ENCODE peak calls at places on chromosomes 12 and 14, in nine cellular contexts. L is adipocyte, I is endothelial cell of umbilical vein, U is PC-3, P is H9, O is IMR-90, R is NT2/D1, T is HCT116, Y is endodermal cell. X is an unnamed sample.

GRCh38 chr14:54173782-54174181 is 217.2 kb upstream of the BMP4 start:
- DNase-seq in L (peak), I (peak), U (peak), P (no peak), O (peak), R (no peak), T (no peak), Y (no peak), X (no peak)

GRCh38 chr12:53324113-53324778 is 2.8 kb upstream of the AAAS start:
- DNase-seq in L (no peak), I (no peak), U (no peak), P (peak), O (no peak), R (no peak), T (no peak), Y (peak), X (no peak)

GRCh38 chr14:56580317-56580711 is 716 bp downstream of the TMEM260 start:
- DNase-seq in L (no peak), I (no peak), U (peak), P (no peak), O (no peak), R (no peak), T (no peak), Y (no peak), X (no peak)

GRCh38 chr14:61357118-61357517 is 35.7 kb downstream of the PRKCH start:
- DNase-seq in L (no peak), I (no peak), U (no peak), P (no peak), O (no peak), R (no peak), T (no peak), Y (no peak), X (no peak)

GRCh38 chr14:89473979-89474378 is 56.9 kb upstream of the FOXN3 start:
- DNase-seq in L (no peak), I (no peak), U (peak), P (no peak), O (peak), R (no peak), T (no peak), Y (no peak), X (no peak)

GRCh38 chr12:94435511-94435927 is 24.1 kb downstream of the CEP83 start:
- DNase-seq in L (no peak), I (no peak), U (no peak), P (peak), O (no peak), R (no peak), T (no peak), Y (peak), X (no peak)

GRCh38 chr12:46718495-46718894 is 107.3 kb downstream of the SLC38A4 start:
- DNase-seq in L (no peak), I (no peak), U (no peak), P (no peak), O (no peak), R (no peak), T (no peak), Y (no peak), X (no peak)

GRCh38 chr14:94045563-94046345 is 19.6 kb downstream of the OTUB2 start:
- DNase-seq in L (no peak), I (no peak), U (no peak), P (peak), O (no peak), R (no peak), T (no peak), Y (peak), X (no peak)

GRCh38 chr14:68295316-68295816 is 475.8 kb downstream of the RAD51B start:
- DNase-seq in L (no peak), I (no peak), U (no peak), P (peak), O (no peak), R (no peak), T (peak), Y (peak), X (no peak)

GRCh38 chr12:6538420-6539275 is 4.3 kb downstream of the GAPDH start:
- DNase-seq in L (peak), I (no peak), U (peak), P (peak), O (peak), R (no peak), T (no peak), Y (peak), X (no peak)

GRCh38 chr12:107564946-107565345 is 120.7 kb upstream of the PWP1 start:
- DNase-seq in L (peak), I (no peak), U (peak), P (peak), O (peak), R (peak), T (peak), Y (peak), X (no peak)

GRCh38 chr14:74275265-74275841 is 27.4 kb downstream of the ABCD4 start:
- DNase-seq in L (peak), I (no peak), U (peak), P (no peak), O (peak), R (no peak), T (peak), Y (no peak), X (no peak)

GRCh38 chr12:79522657-79523386 is 167.9 kb downstream of the PAWR start:
- DNase-seq in L (no peak), I (no peak), U (no peak), P (no peak), O (no peak), R (no peak), T (no peak), Y (no peak), X (no peak)

GRCh38 chr12:79525357-79525756 is 165.4 kb downstream of the PAWR start:
- DNase-seq in L (no peak), I (no peak), U (no peak), P (no peak), O (no peak), R (no peak), T (no peak), Y (no peak), X (no peak)

GRCh38 chr12:79524507-79525148 is 166.1 kb downstream of the PAWR start:
- DNase-seq in L (no peak), I (peak), U (no peak), P (no peak), O (no peak), R (no peak), T (no peak), Y (no peak), X (no peak)

GRCh38 chr12:79521576-79521975 is 169.2 kb downstream of the PAWR start:
- DNase-seq in L (no peak), I (no peak), U (no peak), P (no peak), O (no peak), R (no peak), T (no peak), Y (no peak), X (no peak)

DNA sequence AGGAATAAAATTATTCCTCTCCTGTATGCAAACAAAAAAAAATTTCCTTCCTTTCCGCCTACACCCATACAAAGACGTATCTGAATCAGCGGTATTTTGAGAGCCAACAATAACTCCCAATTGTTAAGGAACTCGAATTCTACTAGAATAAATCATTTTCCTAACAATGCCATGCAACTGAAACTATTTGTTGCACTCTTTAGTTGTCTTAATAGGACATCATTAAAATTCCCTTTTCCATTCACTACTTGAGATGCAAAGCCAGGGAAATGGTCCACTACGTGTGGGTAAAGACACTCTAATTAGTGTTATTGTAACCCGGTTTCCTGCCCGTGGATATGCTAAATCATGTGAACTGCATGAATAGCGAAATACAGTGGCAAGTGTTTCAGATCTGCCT is 168.5 kb downstream of the PAWR start:
- DNase-seq in L (no peak), I (peak), U (no peak), P (no peak), O (no peak), R (no peak), T (no peak), Y (no peak), X (no peak)
- H3K9ac ChIP-seq in L (no peak), I (peak), U (no peak), P (no peak), O (no peak), R (no peak), T (no peak), Y (no peak), X (no peak)

GRCh38 chr14:20781805-20782204 is 737 bp downstream of the RNASE6 start:
- DNase-seq in L (no peak), I (peak), U (no peak), P (no peak), O (no peak), R (no peak), T (no peak), Y (peak), X (no peak)

GRCh38 chr14:20787025-20787424 is 6.0 kb downstream of the RNASE6 start:
- DNase-seq in L (no peak), I (no peak), U (no peak), P (no peak), O (no peak), R (no peak), T (no peak), Y (no peak), X (no peak)

GRCh38 chr14:20782280-20782890 is 1.3 kb downstream of the RNASE6 start:
- DNase-seq in L (no peak), I (peak), U (peak), P (no peak), O (no peak), R (no peak), T (no peak), Y (no peak), X (no peak)
- H3K9ac ChIP-seq in L (no peak), I (peak), U (no peak), P (no peak), O (no peak), R (no peak), T (no peak), Y (no peak), X (no peak)

DNA sequence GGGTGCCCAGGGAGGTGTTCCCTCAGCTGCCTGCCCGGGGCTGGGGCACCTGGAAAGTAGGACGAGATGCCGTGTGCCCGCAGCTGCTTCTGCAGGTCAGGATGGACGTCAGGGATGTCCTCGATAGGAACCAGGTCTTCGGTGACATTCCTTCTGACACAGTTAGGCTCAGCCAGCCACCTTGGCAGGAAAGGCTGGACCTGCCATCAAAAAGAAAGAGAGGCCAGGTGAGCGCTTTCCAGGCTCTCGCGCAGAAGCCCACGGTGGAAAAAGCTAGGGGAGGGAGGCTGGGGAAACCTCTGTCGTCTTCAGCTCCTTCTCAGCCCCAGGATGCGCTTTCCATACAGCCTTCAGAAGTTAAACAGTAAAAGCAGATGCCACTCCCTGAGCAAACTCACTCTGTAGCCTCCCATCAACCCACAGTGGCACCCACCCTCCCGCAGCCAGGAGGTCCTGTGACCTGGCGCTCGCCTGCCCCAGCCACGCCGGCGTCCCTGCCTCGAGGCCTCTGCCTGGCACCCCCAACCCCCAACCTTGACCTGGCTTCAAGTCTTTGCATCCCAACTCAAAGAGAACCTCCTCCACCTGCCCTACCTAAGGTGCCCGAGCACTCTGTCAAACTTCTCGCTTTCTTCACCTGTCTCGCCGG is 1.3 kb downstream of the DDX51 start:
- DNase-seq in L (no peak), I (no peak), U (no peak), P (no peak), O (no peak), R (no peak), T (no peak), Y (peak), X (no peak)
- H3K9ac ChIP-seq in L (peak), I (no peak), U (peak), P (peak), O (peak), R (peak), T (peak), Y (peak), X (no peak)

DNA sequence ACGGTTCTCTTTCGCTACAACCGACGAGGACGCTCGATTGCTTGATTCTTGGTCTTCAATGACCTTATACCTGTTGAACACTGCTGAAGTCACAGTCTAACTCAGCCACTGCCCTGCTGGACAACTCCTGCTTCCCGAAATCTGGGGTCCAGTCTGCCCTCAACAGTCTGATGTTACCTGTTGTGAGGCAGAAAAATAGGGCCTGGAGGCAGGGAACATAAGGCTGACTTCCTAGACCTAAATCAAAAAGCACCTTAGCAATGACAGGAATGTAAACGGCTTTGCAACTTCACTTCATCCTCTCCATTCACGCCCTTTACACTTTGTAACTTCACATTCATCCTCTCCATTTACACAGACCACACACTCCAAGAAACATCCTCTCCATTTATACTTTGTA is 597 bp upstream of the GLTP start:
- DNase-seq in L (no peak), I (peak), U (peak), P (no peak), O (no peak), R (peak), T (no peak), Y (no peak), X (no peak)
- H3K9ac ChIP-seq in L (peak), I (peak), U (peak), P (peak), O (peak), R (peak), T (peak), Y (no peak), X (peak)

DNA sequence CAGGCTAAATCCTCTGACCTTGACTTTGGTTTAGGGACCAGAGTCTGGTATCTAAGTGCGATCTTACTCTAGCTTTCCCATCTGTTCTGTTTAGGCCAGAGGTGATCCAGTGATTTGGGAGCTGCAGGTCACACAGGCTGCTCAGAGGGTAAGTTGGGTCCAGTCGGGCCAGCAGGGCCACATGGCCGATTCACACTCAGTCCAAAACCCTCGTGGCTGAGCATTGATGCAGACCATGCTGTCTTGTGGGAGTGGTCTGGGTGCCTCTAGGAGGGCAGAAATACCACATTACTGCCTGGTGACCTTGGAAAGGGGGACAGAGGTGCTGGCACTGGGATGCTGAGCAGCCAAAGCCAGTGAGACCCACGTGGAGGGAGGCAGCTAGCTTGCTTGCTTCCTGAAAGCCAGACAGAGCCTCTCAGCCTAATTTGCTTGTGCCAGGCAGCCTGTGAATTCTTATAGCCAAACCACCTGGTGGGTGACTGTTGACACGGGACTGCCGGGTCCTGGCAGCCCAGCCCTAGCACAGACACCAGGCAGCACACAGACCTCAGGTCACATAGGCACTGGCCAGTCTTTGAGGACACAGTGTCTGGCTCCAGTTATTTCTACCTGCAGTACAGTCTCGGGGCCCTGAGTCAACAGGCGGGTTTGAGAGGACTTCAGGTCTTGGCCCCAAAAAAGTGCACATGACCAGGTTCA is 31.7 kb downstream of the ESRRB start:
- DNase-seq in L (no peak), I (no peak), U (no peak), P (no peak), O (no peak), R (no peak), T (no peak), Y (no peak), X (no peak)
- H3K9ac ChIP-seq in L (no peak), I (no peak), U (no peak), P (no peak), O (no peak), R (no peak), T (no peak), Y (no peak), X (no peak)

GRCh38 chr14:67187210-67187609 is 2.0 kb upstream of the GARIN2 start:
- DNase-seq in L (peak), I (peak), U (peak), P (no peak), O (peak), R (peak), T (peak), Y (no peak), X (no peak)

GRCh38 chr14:67186789-67187188 is 2.5 kb upstream of the GARIN2 start:
- DNase-seq in L (no peak), I (no peak), U (peak), P (no peak), O (peak), R (no peak), T (peak), Y (no peak), X (no peak)

GRCh38 chr14:67187826-67188225 is 1.4 kb upstream of the GARIN2 start:
- DNase-seq in L (peak), I (no peak), U (peak), P (no peak), O (peak), R (no peak), T (peak), Y (no peak), X (no peak)

GRCh38 chr14:67188326-67188725 is 914 bp upstream of the GARIN2 start:
- DNase-seq in L (no peak), I (no peak), U (peak), P (no peak), O (no peak), R (no peak), T (no peak), Y (no peak), X (no peak)

DNA sequence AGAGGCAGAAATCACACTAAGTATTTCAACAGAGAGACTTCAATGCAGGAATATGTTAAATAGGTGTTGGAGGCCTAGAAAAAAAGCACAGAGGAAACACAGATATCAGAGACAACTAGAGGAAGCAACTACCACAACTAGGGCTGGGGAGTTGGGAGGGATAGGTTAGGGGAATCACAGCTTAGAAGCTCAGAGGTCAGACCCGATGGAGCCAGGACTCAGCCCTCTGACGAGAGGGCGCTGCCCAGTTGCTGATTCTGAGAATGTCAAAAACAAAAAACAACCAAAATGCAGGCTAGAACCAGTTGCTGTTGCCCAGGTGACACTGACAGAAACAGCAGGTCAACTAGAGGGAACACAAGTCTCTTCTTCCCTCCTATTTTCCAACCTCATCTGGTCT is 2.9 kb upstream of the GARIN2 start:
- DNase-seq in L (no peak), I (no peak), U (no peak), P (no peak), O (no peak), R (no peak), T (no peak), Y (no peak), X (no peak)
- H3K9ac ChIP-seq in L (no peak), I (no peak), U (peak), P (no peak), O (no peak), R (no peak), T (peak), Y (no peak), X (no peak)

GRCh38 chr12:75853621-75854020 is 178.0 kb downstream of the PHLDA1 start:
- DNase-seq in L (no peak), I (no peak), U (no peak), P (no peak), O (no peak), R (no peak), T (no peak), Y (no peak), X (no peak)
- H3K9ac ChIP-seq in L (no peak), I (no peak), U (no peak), P (no peak), O (no peak), R (no peak), T (no peak), Y (no peak), X (no peak)

DNA sequence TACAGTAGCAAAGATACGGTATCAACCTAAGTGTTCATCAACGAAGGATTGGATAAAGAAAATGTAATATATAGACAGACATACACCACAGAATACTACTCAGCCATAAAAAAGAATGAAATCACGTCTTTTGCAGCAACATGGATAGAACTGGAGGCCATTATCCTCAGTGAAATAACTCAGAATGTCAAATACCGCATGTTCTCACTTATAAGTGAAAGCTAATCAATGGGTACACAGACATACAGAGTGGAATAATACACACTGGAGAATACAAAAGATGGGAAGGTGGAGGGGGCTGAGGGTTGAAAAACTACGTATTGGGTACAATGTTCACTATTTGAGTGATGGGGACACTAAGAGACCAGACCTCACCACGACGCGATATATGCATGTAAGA is 1.1 kb downstream of the RACGAP1 start:
- DNase-seq in L (no peak), I (no peak), U (no peak), P (no peak), O (no peak), R (no peak), T (no peak), Y (no peak), X (no peak)
- H3K9ac ChIP-seq in L (peak), I (peak), U (peak), P (no peak), O (no peak), R (peak), T (peak), Y (peak), X (no peak)

DNA sequence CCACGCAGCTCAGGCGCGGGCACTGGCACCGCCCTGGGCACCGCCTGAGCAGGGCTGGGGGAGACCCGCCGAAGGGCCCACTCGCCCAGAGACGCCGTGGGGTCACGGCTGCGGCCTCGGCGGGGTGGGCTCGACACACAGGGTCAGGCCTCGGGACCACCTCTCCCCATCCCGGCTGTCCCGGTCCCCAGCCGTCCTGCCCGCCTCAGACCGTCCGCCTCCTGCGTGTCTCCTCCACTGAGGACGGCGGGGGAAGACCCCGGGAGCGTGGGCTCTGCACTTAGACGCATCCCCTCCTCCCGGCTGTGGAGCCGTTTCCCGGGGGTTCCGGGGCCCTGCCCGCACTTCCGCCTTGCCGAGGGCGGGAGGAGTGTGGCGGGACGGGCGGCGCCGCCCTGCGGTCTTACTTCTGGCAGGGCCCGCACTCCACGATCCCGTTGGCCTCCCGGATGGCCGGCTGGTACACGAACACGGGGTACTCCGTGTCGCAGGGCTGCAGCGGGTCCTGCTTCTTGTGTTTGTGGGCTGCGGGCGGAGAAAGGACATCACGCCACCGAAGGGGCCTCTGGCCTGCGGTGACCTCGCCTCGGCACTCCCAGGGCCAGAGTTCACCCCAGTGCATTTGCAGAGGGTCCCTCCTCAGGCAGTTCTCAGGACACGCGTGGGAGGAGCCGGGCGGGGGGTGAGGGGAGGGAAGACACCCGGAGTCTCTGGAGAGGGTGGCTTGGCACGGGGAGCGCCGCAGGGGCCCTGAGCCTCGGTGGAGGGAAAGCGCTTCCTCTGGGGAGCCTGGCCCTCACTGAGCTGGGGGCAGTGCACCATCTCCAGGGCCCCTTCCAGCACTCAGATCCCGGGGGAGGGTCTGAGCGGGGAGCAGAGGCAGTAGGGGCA is 23.1 kb upstream of the LRTM2 start:
- DNase-seq in L (no peak), I (no peak), U (no peak), P (peak), O (no peak), R (no peak), T (no peak), Y (peak), X (no peak)
- H3K9ac ChIP-seq in L (peak), I (no peak), U (no peak), P (peak), O (no peak), R (peak), T (peak), Y (no peak), X (no peak)